ENCODE peak calls at places on chromosomes 5 and 9, in five cellular contexts. N is AG20443, P is GM04504, I is HuH-7, B is D341Med. Z is an unnamed sample.

GRCh38 chr5:159906957-159907356 is 9.3 kb upstream of the ADRA1B start:
- DNase-seq in N (no peak), P (no peak), I (no peak), B (no peak), Z (no peak)

GRCh38 chr5:135834639-135835529 is at the start of gene SLC25A48:
- DNase-seq in N (peak), P (no peak), I (peak), B (peak), Z (peak)

GRCh38 chr9:35844628-35845301 is 15.7 kb downstream of the TMEM8B start:
- DNase-seq in N (peak), P (peak), I (no peak), B (no peak), Z (peak)

GRCh38 chr5:9692576-9692975 is 62.4 kb upstream of the TAS2R1 start:
- DNase-seq in N (no peak), P (no peak), I (no peak), B (no peak), Z (no peak)

GRCh38 chr5:174951151-174951780 is 226.9 kb downstream of the MSX2 start:
- DNase-seq in N (peak), P (peak), I (peak), B (peak), Z (peak)

GRCh38 chr5:92909545-92909962 is 671.5 kb downstream of the NR2F1-AS1 start:
- DNase-seq in N (no peak), P (no peak), I (peak), B (peak), Z (no peak)

GRCh38 chr5:181051841-181052525 is 11.9 kb downstream of the BTNL9 start:
- DNase-seq in N (no peak), P (no peak), I (no peak), B (no peak), Z (no peak)

GRCh38 chr9:91395106-91395552 is 28.5 kb downstream of the NFIL3 start:
- DNase-seq in N (peak), P (no peak), I (no peak), B (no peak), Z (no peak)

GRCh38 chr5:132489051-132489770 is 1.4 kb downstream of the IRF1 start:
- DNase-seq in N (no peak), P (no peak), I (peak), B (no peak), Z (peak)

GRCh38 chr9:109907400-109907799 is 127.4 kb downstream of the PALM2AKAP2 start:
- DNase-seq in N (no peak), P (no peak), I (peak), B (no peak), Z (no peak)

GRCh38 chr5:164341056-164341619 is 835.7 kb downstream of the MAT2B start:
- DNase-seq in N (no peak), P (no peak), I (no peak), B (no peak), Z (no peak)

GRCh38 chr9:137672907-137673791 is 54.3 kb downstream of the EHMT1 start:
- DNase-seq in N (peak), P (peak), I (peak), B (peak), Z (peak)

GRCh38 chr5:36452394-36453100 is 150.8 kb upstream of the RANBP3L start:
- DNase-seq in N (no peak), P (no peak), I (no peak), B (no peak), Z (no peak)

GRCh38 chr9:112184211-112184610 is 9.1 kb upstream of the SUSD1 start:
- DNase-seq in N (no peak), P (no peak), I (no peak), B (no peak), Z (no peak)

GRCh38 chr5:158991391-158991790 is 108.3 kb downstream of the EBF1 start:
- DNase-seq in N (no peak), P (no peak), I (no peak), B (no peak), Z (no peak)

GRCh38 chr9:124349675-124350484 is 65.4 kb downstream of the PSMB7 start:
- DNase-seq in N (no peak), P (no peak), I (no peak), B (no peak), Z (no peak)

GRCh38 chr9:17930091-17930490 is 351.2 kb downstream of the SH3GL2 start:
- DNase-seq in N (no peak), P (no peak), I (no peak), B (no peak), Z (no peak)

GRCh38 chr5:79193643-79194042 is 42.3 kb upstream of the JMY start:
- DNase-seq in N (peak), P (peak), I (no peak), B (no peak), Z (no peak)

GRCh38 chr9:124654431-124654830 is 116.7 kb downstream of the NR6A1 start:
- DNase-seq in N (peak), P (no peak), I (no peak), B (no peak), Z (no peak)

GRCh38 chr9:126523621-126524111 is 90.1 kb upstream of the LMX1B start:
- DNase-seq in N (no peak), P (no peak), I (no peak), B (no peak), Z (no peak)

GRCh38 chr9:98867434-98868168 is 60.1 kb downstream of the GALNT12 start:
- DNase-seq in N (peak), P (peak), I (no peak), B (no peak), Z (no peak)

GRCh38 chr5:136012041-136012804 is 16.6 kb upstream of the TGFBI start:
- DNase-seq in N (no peak), P (no peak), I (no peak), B (no peak), Z (no peak)

GRCh38 chr5:142869883-142870282 is 99.7 kb downstream of the ARHGAP26 start:
- DNase-seq in N (no peak), P (no peak), I (no peak), B (no peak), Z (no peak)

GRCh38 chr5:113178073-113178779 is 201.6 kb downstream of the DCP2 start:
- DNase-seq in N (no peak), P (no peak), I (no peak), B (no peak), Z (no peak)

GRCh38 chr5:18687429-18687828 is 1053.2 kb downstream of the TAF11L14 start:
- DNase-seq in N (no peak), P (no peak), I (no peak), B (no peak), Z (no peak)

GRCh38 chr5:179907570-179908324 is at the start of gene TBC1D9B:
- DNase-seq in N (peak), P (peak), I (peak), B (peak), Z (no peak)

GRCh38 chr5:1437452-1437851 is 7.8 kb downstream of the SLC6A3 start:
- DNase-seq in N (peak), P (peak), I (peak), B (peak), Z (peak)

GRCh38 chr9:93450817-93451761 is at the start of gene FAM120A:
- DNase-seq in N (peak), P (no peak), I (peak), B (peak), Z (peak)

GRCh38 chr5:174794941-174795672 is 70.7 kb downstream of the MSX2 start:
- DNase-seq in N (no peak), P (no peak), I (no peak), B (no peak), Z (no peak)

GRCh38 chr9:106023455-106023854 is 329.1 kb downstream of the TMEM38B start:
- DNase-seq in N (no peak), P (no peak), I (no peak), B (no peak), Z (no peak)

GRCh38 chr5:76303917-76304316 is 99.2 kb upstream of the IQGAP2 start:
- DNase-seq in N (no peak), P (no peak), I (no peak), B (no peak), Z (no peak)

GRCh38 chr5:179355976-179356968 is 11.0 kb upstream of the ADAMTS2 start:
- DNase-seq in N (peak), P (no peak), I (no peak), B (no peak), Z (no peak)

GRCh38 chr5:102867999-102868662 is 113.0 kb downstream of the PAM start:
- DNase-seq in N (peak), P (no peak), I (no peak), B (no peak), Z (no peak)

GRCh38 chr5:6311568-6312501 is 66.5 kb downstream of the MED10 start:
- DNase-seq in N (no peak), P (no peak), I (no peak), B (no peak), Z (no peak)

GRCh38 chr5:111582962-111583669 is 70.8 kb upstream of the STARD4 start:
- DNase-seq in N (peak), P (peak), I (no peak), B (no peak), Z (no peak)

Z was measured in SJSA1.